ENCODE peak calls at places on chromosomes 6 and 20, in five cellular contexts. C, I, S, B and K are unnamed samples.

GRCh38 chr20:19981091-19981490 is 36.1 kb upstream of the NAA20 start:
- DNase-seq in I (peak; percentile 67), S (peak; percentile 57), C (peak; percentile 44), B (no peak), K (no peak)

GRCh38 chr20:61510778-61511330 is 258.8 kb downstream of the CDH4 start:
- DNase-seq in S (no peak), I (no peak), C (no peak), B (no peak), K (no peak)

GRCh38 chr6:170052991-170053821 is 237.7 kb downstream of the DLL1 start:
- DNase-seq in C (no peak), I (no peak), B (no peak), S (no peak), K (no peak)

GRCh38 chr6:166258854-166259276 is 49.3 kb downstream of the PRR18 start:
- DNase-seq in C (no peak), I (no peak), B (no peak), S (no peak), K (no peak)

GRCh38 chr6:87660226-87660886 is 41.7 kb downstream of the AKIRIN2 start:
- DNase-seq in S (peak; percentile 71), B (peak; percentile 38), I (no peak), C (peak; percentile 88), K (peak; percentile 26)

GRCh38 chr6:142702501-142703460 is 242.2 kb downstream of the HIVEP2 start:
- DNase-seq in S (no peak), B (peak; percentile 16), I (peak; percentile 46), C (no peak), K (peak; percentile 66)

GRCh38 chr6:49866485-49866943 is at the start of gene CRISP1:
- DNase-seq in C (no peak), I (no peak), S (no peak), B (no peak), K (no peak)

GRCh38 chr20:23634985-23635767 is 2.6 kb downstream of the CST3 start:
- DNase-seq in C (peak; percentile 32), B (no peak), I (no peak), S (no peak), K (no peak)

GRCh38 chr20:16701296-16701695 is 28.5 kb upstream of the SNRPB2 start:
- DNase-seq in C (peak; percentile 10), B (peak; percentile 1), I (peak; percentile 8), S (no peak), K (peak; percentile 12)

GRCh38 chr6:130313206-130313605 is 52.6 kb upstream of the TMEM200A start:
- DNase-seq in C (no peak), B (no peak), S (no peak), I (no peak), K (no peak)

GRCh38 chr20:37901280-37901666 is 1.7 kb upstream of the VSTM2L start:
- DNase-seq in S (no peak), I (no peak), C (peak; percentile 48), B (peak; percentile 33), K (no peak)

GRCh38 chr20:57650266-57650665 is 30.0 kb upstream of the ZBP1 start:
- DNase-seq in B (no peak), I (no peak), S (no peak), C (no peak), K (no peak)

GRCh38 chr6:168865-169455 is 123.3 kb upstream of the DUSP22 start:
- DNase-seq in C (peak; percentile 54), B (peak; percentile 69), S (peak; percentile 30), I (peak; percentile 51), K (peak; percentile 63)

GRCh38 chr20:10077886-10078285 is 43.1 kb downstream of the ANKEF1 start:
- DNase-seq in B (no peak), S (no peak), C (no peak), I (no peak), K (peak; percentile 77)

GRCh38 chr6:53930330-53930729 is 135.5 kb downstream of the LRRC1 start:
- DNase-seq in S (no peak), C (no peak), B (no peak), I (no peak), K (no peak)

GRCh38 chr6:168115748-168116445 is 36.9 kb upstream of the FRMD1 start:
- DNase-seq in I (no peak), S (no peak), B (no peak), C (no peak), K (no peak)

GRCh38 chr6:108492131-108492766 is 68.5 kb upstream of the FOXO3 start:
- DNase-seq in S (peak; percentile 36), I (peak; percentile 62), B (peak; percentile 76), C (peak; percentile 61), K (peak; percentile 67)

GRCh38 chr6:157225575-157225995 is 97.7 kb downstream of the TMEM242 start:
- DNase-seq in C (peak; percentile 28), S (no peak), I (no peak), B (no peak), K (no peak)

GRCh38 chr6:100300221-100300736 is 164.4 kb downstream of the SIM1 start:
- DNase-seq in B (peak; percentile 94), C (peak; percentile 96), I (peak; percentile 22), S (peak; percentile 98), K (peak; percentile 99)

GRCh38 chr20:63657260-63657936 is 714 bp upstream of the RTEL1 start:
- DNase-seq in B (no peak), C (peak; percentile 58), I (peak; percentile 81), S (no peak), K (no peak)

GRCh38 chr6:44000164-44000842 is 126.9 kb downstream of the MRPL14 start:
- DNase-seq in B (no peak), I (no peak), C (no peak), S (peak; percentile 22), K (peak; percentile 49)

GRCh38 chr6:80535914-80536565 is 429.6 kb downstream of the BCKDHB start:
- DNase-seq in C (no peak), I (no peak), S (no peak), B (peak; percentile 29), K (peak; percentile 81)

GRCh38 chr20:10487354-10488115 is 52.4 kb downstream of the SLX4IP start:
- DNase-seq in B (peak; percentile 33), I (no peak), S (peak; percentile 59), C (peak; percentile 61), K (peak; percentile 75)

GRCh38 chr6:159043986-159044385 is 805 bp downstream of the TAGAP start:
- DNase-seq in I (peak; percentile 28), B (no peak), C (no peak), S (no peak), K (no peak)

GRCh38 chr6:159042003-159042823 is 2.6 kb downstream of the TAGAP start:
- DNase-seq in I (peak; percentile 82), C (peak; percentile 67), S (peak; percentile 20), B (peak; percentile 66), K (peak; percentile 81)

GRCh38 chr6:159042824-159043181 is 2.0 kb downstream of the TAGAP start:
- DNase-seq in C (no peak), I (no peak), S (no peak), B (no peak), K (no peak)

GRCh38 chr6:159044899-159045727 is at the start of gene TAGAP:
- DNase-seq in S (no peak), I (peak; percentile 72), B (no peak), C (peak; percentile 57), K (no peak)

DNA sequence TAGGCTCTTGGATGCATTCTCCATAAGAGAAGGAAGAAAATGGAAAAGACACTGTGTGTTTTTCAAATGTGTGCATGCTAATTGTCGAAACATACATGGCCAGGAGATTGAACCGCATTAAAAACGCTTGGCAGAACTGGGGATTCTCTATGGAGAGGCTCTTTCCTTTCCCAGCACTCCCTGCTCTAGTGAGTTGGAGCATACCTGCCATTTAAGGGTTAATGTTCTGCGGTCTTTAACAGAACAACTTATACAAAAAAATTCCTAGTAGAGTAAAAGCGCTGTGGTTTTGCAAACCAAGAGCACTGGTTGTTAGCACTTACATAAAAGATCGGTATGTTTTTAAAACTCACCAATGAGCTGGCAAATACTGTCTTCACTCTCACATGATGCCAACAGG is 1.6 kb downstream of the TAGAP start:
- DNase-seq in C (no peak), I (peak; percentile 38), S (no peak), B (no peak), K (no peak)
- H3K4me3 ChIP-seq in C (no peak overlapping the region), I (peak overlapping the region; percentile 9), S (no peak overlapping the region), B (no peak overlapping the region), K (no peak overlapping the region)

GRCh38 chr20:1210501-1210900 is 7.2 kb downstream of the C20orf202 start:
- DNase-seq in I (no peak), B (no peak), C (peak; percentile 36), S (no peak), K (peak; percentile 46)

GRCh38 chr20:1212607-1213396 is 9.5 kb downstream of the C20orf202 start:
- DNase-seq in C (peak; percentile 92), B (peak; percentile 79), I (peak; percentile 80), S (peak; percentile 46), K (peak; percentile 51)

GRCh38 chr20:1211954-1212497 is 8.8 kb downstream of the C20orf202 start:
- DNase-seq in I (no peak), B (no peak), S (no peak), C (no peak), K (no peak)

GRCh38 chr20:1214838-1215261 is 11.0 kb upstream of the RAD21L1 start:
- DNase-seq in I (no peak), S (no peak), B (no peak), C (no peak), K (no peak)

DNA sequence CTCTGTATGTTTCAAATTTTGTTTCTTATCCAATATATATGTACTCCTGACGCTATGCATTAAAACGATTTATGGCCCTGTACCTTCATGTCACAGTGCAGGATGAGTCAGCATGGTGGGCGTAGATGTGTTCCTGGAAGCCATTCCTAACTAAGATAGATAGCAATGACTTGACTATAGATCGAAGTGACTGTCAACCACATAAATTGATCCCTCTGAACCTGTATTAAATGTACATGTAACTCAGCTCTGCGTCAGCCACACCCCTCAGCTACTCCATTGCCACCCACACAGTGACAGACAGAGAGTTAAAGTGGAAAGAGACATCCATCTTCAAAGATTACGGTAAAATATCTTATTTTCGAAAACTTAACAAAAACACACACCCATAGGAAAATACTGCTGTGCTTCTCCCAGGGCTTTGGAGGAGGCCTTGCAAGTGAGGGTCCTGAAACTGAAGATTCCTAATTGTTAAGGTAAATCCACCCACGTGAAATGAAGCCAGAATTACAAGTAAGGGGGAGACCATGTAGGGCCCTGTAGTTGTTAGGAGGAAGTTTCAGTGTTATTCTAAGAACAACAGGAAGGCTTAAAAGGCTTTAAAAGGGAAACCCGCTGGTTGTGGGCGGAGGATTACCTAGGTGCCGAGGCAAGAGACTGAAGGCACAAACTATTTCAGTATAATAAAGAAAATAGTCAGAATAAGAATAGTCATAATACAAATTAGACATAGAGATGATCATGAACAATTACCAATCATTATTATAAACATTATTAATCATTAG is 10.3 kb upstream of the RAD21L1 start:
- DNase-seq in C (no peak), S (no peak), I (no peak), B (no peak), K (no peak)
- H3K4me3 ChIP-seq in C (no peak overlapping the region), S (no peak overlapping the region), I (no peak overlapping the region), B (no peak overlapping the region), K (no peak overlapping the region)

GRCh38 chr6:125346143-125346925 is 44.6 kb upstream of the HDDC2 start:
- DNase-seq in B (no peak), I (no peak), S (no peak), C (no peak), K (no peak)
- H3K4me3 ChIP-seq in B (no peak overlapping the region), I (no peak overlapping the region), S (no peak overlapping the region), C (no peak overlapping the region), K (no peak overlapping the region)

GRCh38 chr6:139290787-139291294 is 957 bp downstream of the TXLNB start:
- DNase-seq in C (peak; percentile 70), S (peak; percentile 71), B (peak; percentile 72), I (peak; percentile 60), K (peak; percentile 15)

GRCh38 chr6:139289233-139289632 is 2.6 kb downstream of the TXLNB start:
- DNase-seq in I (no peak), S (no peak), C (no peak), B (no peak), K (no peak)

GRCh38 chr6:139288496-139289040 is 3.2 kb downstream of the TXLNB start:
- DNase-seq in S (no peak), C (no peak), B (no peak), I (no peak), K (no peak)

GRCh38 chr6:139295906-139296305 is 4.1 kb upstream of the TXLNB start:
- DNase-seq in C (no peak), B (no peak), I (no peak), S (no peak), K (no peak)

GRCh38 chr6:139291813-139292619 is at the start of gene TXLNB:
- DNase-seq in B (peak; percentile 95), S (peak; percentile 85), I (peak; percentile 70), C (peak; percentile 86), K (peak; percentile 61)
- H3K4me3 ChIP-seq in B (peak within 1 kb of the TSS; percentile 19), S (no peak within 1 kb of the TSS), I (peak within 1 kb of the TSS; percentile 31), C (peak within 1 kb of the TSS; percentile 58), K (no peak within 1 kb of the TSS)